ENCODE peak calls at places on chromosomes 4 and X, in nine cellular contexts. L is stomach; K is fibroblast of lung; W is H9; M is CD8-positive, alpha-beta T cell; I is A549; H is hepatocyte; V is cardiac muscle cell; R is left ventricle myocardium inferior. Q is an unnamed sample.
A peak's percentile ranks its signal among the peaks of the same experiment; 100 is the strongest.

GRCh38 chr4:24862073-24862751 is 50.6 kb downstream of the CCDC149 start:
- DNase-seq in V (no peak), R (no peak), M (no peak), H (no peak), I (no peak), L (no peak), W (no peak), K (no peak), Q (no peak)

GRCh38 chr4:41365726-41366125 is 109.0 kb downstream of the UCHL1 start:
- DNase-seq in V (no peak), R (no peak), H (no peak), I (no peak), W (no peak), K (no peak), L (no peak), M (no peak), Q (no peak)

GRCh38 chr4:1601852-1602525 is 82.1 kb downstream of the FAM53A start:
- DNase-seq in L (no peak), I (no peak), W (no peak), R (no peak), V (no peak), H (no peak), M (no peak), K (no peak), Q (peak; percentile 16)

GRCh38 chr4:31518796-31519250 is 798.7 kb downstream of the PCDH7 start:
- DNase-seq in H (peak; percentile 35), I (peak; percentile 7), K (peak; percentile 81), M (no peak), W (no peak), L (no peak), V (no peak), R (no peak), Q (no peak)

GRCh38 chrX:49058794-49059193 is at the start of gene CCDC120:
- DNase-seq in M (no peak), H (peak; percentile 64), K (no peak), L (peak; percentile 60), I (no peak), R (no peak), V (no peak), W (peak; percentile 68), Q (peak; percentile 58)

GRCh38 chr4:55351824-55352223 is 5.8 kb downstream of the SRD5A3 start:
- DNase-seq in L (no peak), V (peak; percentile 25), I (no peak), M (no peak), K (peak; percentile 21), H (no peak), R (no peak), W (no peak), Q (no peak)

GRCh38 chr4:109982521-109982920 is 69.8 kb downstream of the EGF start:
- DNase-seq in I (no peak), L (no peak), R (no peak), W (no peak), K (no peak), M (no peak), H (no peak), V (no peak), Q (no peak)

GRCh38 chr4:19002170-19002569 is 980.6 kb upstream of the LCORL start:
- DNase-seq in H (no peak), V (no peak), R (no peak), I (no peak), K (no peak), M (no peak), L (no peak), W (no peak), Q (no peak)

GRCh38 chr4:68954126-68954525 is 2.5 kb upstream of the UGT2A3 start:
- DNase-seq in I (no peak), V (no peak), W (no peak), R (no peak), K (no peak), H (no peak), L (no peak), M (no peak), Q (no peak)

GRCh38 chr4:41360214-41360910 is 103.6 kb downstream of the UCHL1 start:
- DNase-seq in K (peak; percentile 32), I (peak; percentile 61), W (peak; percentile 55), R (peak; percentile 85), V (peak; percentile 61), H (peak; percentile 82), M (no peak), L (peak; percentile 76), Q (peak; percentile 53)

GRCh38 chr4:78661923-78662521 is 110.5 kb downstream of the ANXA3 start:
- DNase-seq in I (peak; percentile 71), H (peak; percentile 45), W (no peak), M (no peak), L (no peak), K (peak; percentile 77), V (peak; percentile 81), R (no peak), Q (no peak)

GRCh38 chrX:100895365-100896075 is 21.4 kb upstream of the NOX1 start:
- DNase-seq in M (no peak), H (peak; percentile 28), L (peak; percentile 33), K (peak; percentile 52), R (no peak), I (peak; percentile 56), V (peak; percentile 51), W (peak; percentile 52), Q (no peak)

GRCh38 chr4:77617203-77617602 is 11.6 kb downstream of the CXCL13 start:
- DNase-seq in I (peak; percentile 12), K (no peak), L (no peak), M (no peak), V (peak; percentile 25), W (no peak), H (no peak), R (no peak), Q (no peak)

GRCh38 chrX:135403374-135403773 is 18.4 kb upstream of the SMIM10L2A start:
- DNase-seq in V (no peak), I (no peak), M (no peak), K (no peak), R (no peak), H (no peak), L (no peak), W (no peak), Q (no peak)

GRCh38 chrX:19799319-19800182 is 87.8 kb downstream of the SH3KBP1 start:
- DNase-seq in L (no peak), V (peak; percentile 43), M (peak; percentile 54), H (no peak), I (no peak), K (peak; percentile 43), W (no peak), R (no peak), Q (no peak)

GRCh38 chrX:154043003-154043402 is 23.3 kb upstream of the IRAK1 start:
- DNase-seq in K (peak; percentile 66), I (no peak), H (no peak), L (no peak), W (no peak), M (no peak), V (peak; percentile 83), R (no peak), Q (no peak)

DNA sequence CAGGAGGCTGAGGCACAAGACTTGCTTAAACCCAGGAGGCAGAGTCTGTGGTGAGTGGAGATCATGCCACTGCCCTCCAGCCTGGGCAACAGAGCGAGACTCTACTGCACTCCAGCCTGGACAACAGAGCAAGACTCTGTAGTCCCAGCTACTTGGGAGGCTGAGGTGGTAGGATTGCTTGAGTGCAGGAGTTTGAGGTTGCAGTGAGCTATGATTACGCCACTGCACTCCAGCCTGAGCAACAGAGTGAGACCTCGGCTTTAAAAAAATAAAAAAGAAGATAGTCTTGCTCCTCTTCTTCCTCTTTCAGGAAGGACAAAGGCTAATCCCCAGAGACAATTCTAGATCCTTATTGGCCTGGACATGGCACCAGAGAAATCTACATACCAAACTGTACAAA is 5.7 kb upstream of the PPEF2 start:
- DNase-seq in M (no peak), V (peak; percentile 21), I (no peak), W (no peak), K (no peak), H (no peak), L (no peak), R (no peak), Q (no peak)
- H3K27ac ChIP-seq in M (no peak overlapping the region), V (no peak overlapping the region), I (no peak overlapping the region), W (no peak overlapping the region), K (no peak overlapping the region), H (no peak overlapping the region), L (no peak overlapping the region), R (no peak overlapping the region), Q (no peak overlapping the region)

GRCh38 chr4:185532327-185532726 is 3.0 kb downstream of the PDLIM3 start:
- DNase-seq in I (no peak), L (no peak), H (no peak), K (no peak), M (no peak), W (no peak), R (no peak), V (peak; percentile 89), Q (no peak)

GRCh38 chr4:185524888-185525863 is 10.1 kb downstream of the PDLIM3 start:
- DNase-seq in I (no peak), R (no peak), V (peak; percentile 75), M (no peak), L (no peak), W (no peak), H (no peak), K (no peak), Q (no peak)

GRCh38 chr4:185534534-185534849 is 815 bp downstream of the PDLIM3 start:
- DNase-seq in R (no peak), K (no peak), V (no peak), L (no peak), I (no peak), W (no peak), H (no peak), M (no peak), Q (no peak)

GRCh38 chr4:185532795-185533324 is 2.4 kb downstream of the PDLIM3 start:
- DNase-seq in L (no peak), V (peak; percentile 37), M (no peak), H (no peak), I (no peak), K (no peak), R (no peak), W (no peak), Q (no peak)

DNA sequence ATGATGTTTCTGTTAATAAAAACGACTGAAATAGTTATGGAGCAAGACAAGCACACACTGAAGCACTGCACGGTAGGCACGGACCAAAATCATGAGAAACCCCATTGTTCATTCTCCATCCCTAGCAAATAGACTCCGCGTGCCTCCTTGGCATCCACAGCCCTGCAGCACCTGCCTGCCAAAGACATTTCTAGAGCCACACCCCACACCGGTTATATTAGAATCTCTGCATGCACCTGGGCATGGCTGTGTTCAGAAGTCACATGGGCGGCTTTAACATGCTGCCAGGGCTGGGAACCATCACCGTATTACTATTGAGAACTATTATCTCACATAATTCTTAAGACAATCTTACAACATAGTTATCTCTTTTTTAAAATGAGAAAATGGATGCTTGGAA is 5.9 kb downstream of the PDLIM3 start:
- DNase-seq in W (no peak), H (no peak), L (peak; percentile 44), K (no peak), R (no peak), M (no peak), V (no peak), I (no peak), Q (no peak)
- H3K4me1 ChIP-seq in W (no peaks in the 10 kb centered on the region), H (no peaks in the 10 kb centered on the region), L (no peaks in the 10 kb centered on the region), K (no peaks in the 10 kb centered on the region), R (peaks cover 51% of the 10 kb centered on the region), M (no peaks in the 10 kb centered on the region), V (peaks cover 6% of the 10 kb centered on the region), I (no peaks in the 10 kb centered on the region), Q (no peaks in the 10 kb centered on the region)

GRCh38 chrX:129704491-129704890 is 34.3 kb upstream of the XPNPEP2 start:
- DNase-seq in R (no peak), K (no peak), M (no peak), V (no peak), I (no peak), L (no peak), H (no peak), W (no peak), Q (no peak)
- TF ChIP-seq CTCF in R (no peak), K (no peak), M (no peak), V (no peak), I (no peak), L (no peak), H (no peak), W (no peak), Q (no peak)

GRCh38 chrX:132876509-132876837 is 82.0 kb downstream of the HS6ST2 start:
- DNase-seq in I (no peak), H (peak; percentile 22), R (no peak), W (peak; percentile 60), M (no peak), K (no peak), L (no peak), V (no peak), Q (no peak)
- H3K27ac ChIP-seq in I (no peak overlapping the region), H (peak overlapping the region; percentile 19), R (no peak overlapping the region), W (peak overlapping the region; percentile 55), M (no peak overlapping the region), K (no peak overlapping the region), L (no peak overlapping the region), V (peak overlapping the region; percentile 63), Q (no peak overlapping the region)

Q was measured in pancreas.